ENCODE peak calls at places on chromosomes 5 and 9, in nine cellular contexts. T is activated CD4-positive, alpha-beta memory T cell treated with anti-CD3 and anti-CD28 coated beads, Interleukin-2, amount 10 ng/mL, durations not matched to agents 7 days and 5 days; F is M059J; U is astrocyte of the spinal cord; L is HEK293T; E is NCI-H1417; W is NCI-H226; M is NCI-H2171 treated with DMSO at 0.1 percent for 48 hours; G is NCI-H1105 treated with DMSO at 0.1 percent for 48 hours. A is an unnamed sample.

GRCh38 chr5:89756955-89757354 is 652.6 kb downstream of the CETN3 start:
- DNase-seq in T (no peak), F (peak; percentile 20), U (peak; percentile 30), L (no peak), E (no peak), W (no peak), M (no peak), G (no peak), A (no peak)

GRCh38 chr9:95138474-95138873 is 179.0 kb downstream of the FANCC start:
- DNase-seq in T (no peak), F (peak; percentile 37), U (no peak), L (no peak), E (peak; percentile 21), W (no peak), M (peak; percentile 93), G (peak; percentile 96), A (no peak)

GRCh38 chr9:14992516-14992915 is 82.3 kb upstream of the FREM1 start:
- DNase-seq in T (no peak), F (peak; percentile 0), U (peak; percentile 6), L (no peak), E (no peak), W (no peak), M (no peak), G (peak; percentile 60), A (peak; percentile 12)

GRCh38 chr5:107840592-107840991 is 169.9 kb upstream of the EFNA5 start:
- DNase-seq in T (no peak), F (no peak), U (no peak), L (no peak), E (no peak), W (no peak), M (no peak), G (no peak), A (no peak)

GRCh38 chr5:32088214-32088613 is 85.9 kb downstream of the GOLPH3 start:
- DNase-seq in T (no peak), F (no peak), U (no peak), L (no peak), E (no peak), W (no peak), M (no peak), G (no peak), A (no peak)

GRCh38 chr5:42854795-42855194 is 43.1 kb upstream of the SELENOP start:
- DNase-seq in T (no peak), F (peak; percentile 51), U (no peak), L (no peak), E (no peak), W (no peak), M (no peak), G (no peak), A (no peak)

GRCh38 chr5:9479361-9479760 is 66.5 kb downstream of the SEMA5A start:
- DNase-seq in T (no peak), F (peak; percentile 74), U (peak; percentile 36), L (no peak), E (no peak), W (no peak), M (no peak), G (no peak), A (no peak)

GRCh38 chr5:72238712-72239445 is 81.2 kb downstream of the MRPS27 start:
- DNase-seq in T (no peak), F (no peak), U (no peak), L (no peak), E (no peak), W (no peak), M (peak; percentile 39), G (no peak), A (peak; percentile 42)

GRCh38 chr9:92377904-92378303 is 26.5 kb downstream of the OGN start:
- DNase-seq in T (no peak), F (no peak), U (no peak), L (no peak), E (no peak), W (no peak), M (peak; percentile 6), G (no peak), A (no peak)

GRCh38 chr5:129372025-129372424 is 88.1 kb upstream of the ADAMTS19 start:
- DNase-seq in T (no peak), F (no peak), U (no peak), L (no peak), E (peak; percentile 2), W (no peak), M (no peak), G (no peak), A (no peak)

GRCh38 chr5:82168294-82168693 is 109.9 kb downstream of the RPS23 start:
- DNase-seq in T (no peak), F (peak; percentile 30), U (no peak), L (no peak), E (no peak), W (peak; percentile 11), M (no peak), G (no peak), A (no peak)

GRCh38 chr5:180235077-180235476 is 26.1 kb upstream of the RASGEF1C start:
- DNase-seq in T (no peak), F (no peak), U (no peak), L (no peak), E (no peak), W (no peak), M (no peak), G (no peak), A (no peak)